ENCODE peak calls at places on chromosomes 5 and 9, in ten cellular contexts. One of them, this sample, is unnamed.

GRCh38 chr9:131302244-131303075 is 12.9 kb downstream of the PLPP7 start:
- DNase-seq in NCI-H1417: no peak
- DNase-seq in lower lobe of right lung: no peak
- DNase-seq in fibroblast of the aortic adventitia: no peak
- DNase-seq in SW480: no peak
- DNase-seq in ovary: no peak
- DNase-seq in ureter: no peak
- DNase-seq in activated naive CD4-positive, alpha-beta T cell: no peak
- DNase-seq in A172: no peak
- DNase-seq in iris pigment epithelial cell: no peak
- DNase-seq in this sample: no peak

GRCh38 chr9:133945314-133945975 is 46.7 kb downstream of the VAV2 start:
- DNase-seq in activated naive CD4-positive, alpha-beta T cell: no peak
- DNase-seq in lower lobe of right lung: peak; percentile 46
- DNase-seq in SW480: no peak
- DNase-seq in A172: no peak
- DNase-seq in ureter: no peak
- DNase-seq in ovary: peak; percentile 14
- DNase-seq in fibroblast of the aortic adventitia: no peak
- DNase-seq in iris pigment epithelial cell: no peak
- DNase-seq in NCI-H1417: no peak
- DNase-seq in this sample: peak; percentile 73

GRCh38 chr5:137075163-137075970 is 423.8 kb downstream of the SPOCK1 start:
- DNase-seq in activated naive CD4-positive, alpha-beta T cell: no peak
- DNase-seq in iris pigment epithelial cell: peak; percentile 7
- DNase-seq in A172: peak; percentile 70
- DNase-seq in lower lobe of right lung: peak; percentile 74
- DNase-seq in SW480: peak; percentile 79
- DNase-seq in fibroblast of the aortic adventitia: peak; percentile 23
- DNase-seq in NCI-H1417: peak; percentile 82
- DNase-seq in ureter: peak; percentile 60
- DNase-seq in ovary: peak; percentile 26
- DNase-seq in this sample: peak; percentile 89

GRCh38 chr9:96429710-96430109 is 11.5 kb upstream of the ZNF367 start:
- DNase-seq in activated naive CD4-positive, alpha-beta T cell: no peak
- DNase-seq in ureter: no peak
- DNase-seq in iris pigment epithelial cell: no peak
- DNase-seq in SW480: no peak
- DNase-seq in ovary: no peak
- DNase-seq in NCI-H1417: no peak
- DNase-seq in fibroblast of the aortic adventitia: no peak
- DNase-seq in lower lobe of right lung: no peak
- DNase-seq in A172: no peak
- DNase-seq in this sample: no peak

GRCh38 chr5:34563951-34564705 is 92.0 kb upstream of the RAI14 start:
- DNase-seq in lower lobe of right lung: no peak
- DNase-seq in iris pigment epithelial cell: peak; percentile 87
- DNase-seq in fibroblast of the aortic adventitia: peak; percentile 61
- DNase-seq in ureter: no peak
- DNase-seq in ovary: peak; percentile 40
- DNase-seq in NCI-H1417: no peak
- DNase-seq in A172: no peak
- DNase-seq in activated naive CD4-positive, alpha-beta T cell: no peak
- DNase-seq in SW480: no peak
- DNase-seq in this sample: peak; percentile 81

GRCh38 chr5:109195667-109196066 is 214.1 kb downstream of the PJA2 start:
- DNase-seq in fibroblast of the aortic adventitia: no peak
- DNase-seq in iris pigment epithelial cell: no peak
- DNase-seq in activated naive CD4-positive, alpha-beta T cell: no peak
- DNase-seq in SW480: no peak
- DNase-seq in ureter: no peak
- DNase-seq in lower lobe of right lung: no peak
- DNase-seq in A172: no peak
- DNase-seq in ovary: no peak
- DNase-seq in NCI-H1417: no peak
- DNase-seq in this sample: no peak

GRCh38 chr9:4281676-4282075 is 18.2 kb downstream of the GLIS3 start:
- DNase-seq in lower lobe of right lung: no peak
- DNase-seq in NCI-H1417: no peak
- DNase-seq in activated naive CD4-positive, alpha-beta T cell: no peak
- DNase-seq in fibroblast of the aortic adventitia: no peak
- DNase-seq in iris pigment epithelial cell: no peak
- DNase-seq in ureter: no peak
- DNase-seq in SW480: no peak
- DNase-seq in ovary: no peak
- DNase-seq in A172: no peak
- DNase-seq in this sample: no peak

GRCh38 chr9:6584881-6585597 is 60.5 kb downstream of the GLDC start:
- DNase-seq in NCI-H1417: peak; percentile 36
- DNase-seq in ureter: no peak
- DNase-seq in SW480: peak; percentile 46
- DNase-seq in ovary: no peak
- DNase-seq in lower lobe of right lung: no peak
- DNase-seq in fibroblast of the aortic adventitia: peak; percentile 69
- DNase-seq in iris pigment epithelial cell: peak; percentile 37
- DNase-seq in A172: peak; percentile 29
- DNase-seq in activated naive CD4-positive, alpha-beta T cell: no peak
- DNase-seq in this sample: no peak

GRCh38 chr5:148514344-148514743 is 130.6 kb downstream of the FBXO38 start:
- DNase-seq in ureter: no peak
- DNase-seq in SW480: no peak
- DNase-seq in NCI-H1417: no peak
- DNase-seq in lower lobe of right lung: no peak
- DNase-seq in fibroblast of the aortic adventitia: no peak
- DNase-seq in ovary: no peak
- DNase-seq in activated naive CD4-positive, alpha-beta T cell: no peak
- DNase-seq in iris pigment epithelial cell: no peak
- DNase-seq in A172: no peak
- DNase-seq in this sample: no peak

GRCh38 chr5:160649304-160649703 is 202.7 kb downstream of the ATP10B start:
- DNase-seq in lower lobe of right lung: no peak
- DNase-seq in ovary: no peak
- DNase-seq in activated naive CD4-positive, alpha-beta T cell: no peak
- DNase-seq in A172: no peak
- DNase-seq in ureter: no peak
- DNase-seq in fibroblast of the aortic adventitia: no peak
- DNase-seq in NCI-H1417: peak; percentile 9
- DNase-seq in iris pigment epithelial cell: no peak
- DNase-seq in SW480: peak; percentile 23
- DNase-seq in this sample: no peak

GRCh38 chr5:116297296-116297814 is 212.5 kb downstream of the COMMD10 start:
- DNase-seq in lower lobe of right lung: no peak
- DNase-seq in activated naive CD4-positive, alpha-beta T cell: no peak
- DNase-seq in fibroblast of the aortic adventitia: no peak
- DNase-seq in ureter: no peak
- DNase-seq in iris pigment epithelial cell: no peak
- DNase-seq in SW480: no peak
- DNase-seq in A172: no peak
- DNase-seq in NCI-H1417: no peak
- DNase-seq in ovary: no peak
- DNase-seq in this sample: no peak

GRCh38 chr9:127860260-127860659 is 5.8 kb upstream of the ENG start:
- DNase-seq in ureter: no peak
- DNase-seq in fibroblast of the aortic adventitia: peak; percentile 41
- DNase-seq in activated naive CD4-positive, alpha-beta T cell: no peak
- DNase-seq in lower lobe of right lung: no peak
- DNase-seq in iris pigment epithelial cell: no peak
- DNase-seq in NCI-H1417: no peak
- DNase-seq in SW480: no peak
- DNase-seq in ovary: peak; percentile 82
- DNase-seq in A172: no peak
- DNase-seq in this sample: no peak

GRCh38 chr9:134546231-134546731 is 95.3 kb upstream of the COL5A1 start:
- DNase-seq in iris pigment epithelial cell: peak; percentile 73
- DNase-seq in SW480: no peak
- DNase-seq in A172: no peak
- DNase-seq in fibroblast of the aortic adventitia: peak; percentile 74
- DNase-seq in activated naive CD4-positive, alpha-beta T cell: no peak
- DNase-seq in ureter: no peak
- DNase-seq in lower lobe of right lung: no peak
- DNase-seq in NCI-H1417: no peak
- DNase-seq in ovary: no peak
- DNase-seq in this sample: peak; percentile 54

GRCh38 chr5:61342066-61342465 is 10.0 kb downstream of the ZSWIM6 start:
- DNase-seq in iris pigment epithelial cell: peak; percentile 74
- DNase-seq in lower lobe of right lung: no peak
- DNase-seq in SW480: no peak
- DNase-seq in A172: peak; percentile 91
- DNase-seq in ovary: no peak
- DNase-seq in fibroblast of the aortic adventitia: peak; percentile 64
- DNase-seq in activated naive CD4-positive, alpha-beta T cell: no peak
- DNase-seq in ureter: no peak
- DNase-seq in NCI-H1417: no peak
- DNase-seq in this sample: no peak

GRCh38 chr9:110278080-110278707 is 21.9 kb upstream of the TXN start:
- DNase-seq in ovary: no peak
- DNase-seq in ureter: no peak
- DNase-seq in fibroblast of the aortic adventitia: peak; percentile 52
- DNase-seq in lower lobe of right lung: no peak
- DNase-seq in NCI-H1417: no peak
- DNase-seq in A172: peak; percentile 82
- DNase-seq in activated naive CD4-positive, alpha-beta T cell: no peak
- DNase-seq in SW480: peak; percentile 84
- DNase-seq in iris pigment epithelial cell: no peak
- DNase-seq in this sample: no peak

GRCh38 chr5:106522296-106522695 is 1148.4 kb downstream of the EFNA5 start:
- DNase-seq in NCI-H1417: no peak
- DNase-seq in fibroblast of the aortic adventitia: no peak
- DNase-seq in ovary: no peak
- DNase-seq in activated naive CD4-positive, alpha-beta T cell: no peak
- DNase-seq in lower lobe of right lung: no peak
- DNase-seq in ureter: no peak
- DNase-seq in iris pigment epithelial cell: peak; percentile 6
- DNase-seq in A172: no peak
- DNase-seq in SW480: no peak
- DNase-seq in this sample: no peak

GRCh38 chr5:1995491-1995890 is 112.8 kb upstream of the IRX4 start:
- DNase-seq in activated naive CD4-positive, alpha-beta T cell: no peak
- DNase-seq in fibroblast of the aortic adventitia: no peak
- DNase-seq in ovary: no peak
- DNase-seq in lower lobe of right lung: no peak
- DNase-seq in iris pigment epithelial cell: no peak
- DNase-seq in ureter: peak; percentile 18
- DNase-seq in SW480: no peak
- DNase-seq in NCI-H1417: no peak
- DNase-seq in A172: no peak
- DNase-seq in this sample: no peak

GRCh38 chr9:88972401-88972800 is 18.9 kb upstream of the S1PR3 start:
- DNase-seq in SW480: no peak
- DNase-seq in ureter: no peak
- DNase-seq in A172: no peak
- DNase-seq in ovary: no peak
- DNase-seq in fibroblast of the aortic adventitia: no peak
- DNase-seq in NCI-H1417: no peak
- DNase-seq in iris pigment epithelial cell: no peak
- DNase-seq in lower lobe of right lung: no peak
- DNase-seq in activated naive CD4-positive, alpha-beta T cell: no peak
- DNase-seq in this sample: no peak

GRCh38 chr9:36665921-36666429 is 93.3 kb downstream of the MELK start:
- DNase-seq in A172: peak; percentile 25
- DNase-seq in NCI-H1417: no peak
- DNase-seq in activated naive CD4-positive, alpha-beta T cell: no peak
- DNase-seq in SW480: peak; percentile 25
- DNase-seq in ureter: no peak
- DNase-seq in fibroblast of the aortic adventitia: peak; percentile 26
- DNase-seq in iris pigment epithelial cell: peak; percentile 51
- DNase-seq in lower lobe of right lung: no peak
- DNase-seq in ovary: no peak
- DNase-seq in this sample: no peak

GRCh38 chr5:83567741-83568530 is 96.4 kb downstream of the VCAN start:
- DNase-seq in SW480: peak; percentile 25
- DNase-seq in ureter: no peak
- DNase-seq in NCI-H1417: no peak
- DNase-seq in activated naive CD4-positive, alpha-beta T cell: no peak
- DNase-seq in fibroblast of the aortic adventitia: peak; percentile 98
- DNase-seq in lower lobe of right lung: no peak
- DNase-seq in ovary: no peak
- DNase-seq in iris pigment epithelial cell: peak; percentile 95
- DNase-seq in A172: peak; percentile 86
- DNase-seq in this sample: no peak

GRCh38 chr9:111034573-111035539 is 3.4 kb downstream of the LPAR1 start:
- DNase-seq in fibroblast of the aortic adventitia: peak; percentile 71
- DNase-seq in NCI-H1417: no peak
- DNase-seq in ovary: no peak
- DNase-seq in iris pigment epithelial cell: peak; percentile 37
- DNase-seq in lower lobe of right lung: no peak
- DNase-seq in ureter: no peak
- DNase-seq in SW480: no peak
- DNase-seq in activated naive CD4-positive, alpha-beta T cell: no peak
- DNase-seq in A172: no peak
- DNase-seq in this sample: no peak

GRCh38 chr9:34059954-34060353 is 11.3 kb upstream of the UBAP2 start:
- DNase-seq in iris pigment epithelial cell: no peak
- DNase-seq in ureter: no peak
- DNase-seq in A172: no peak
- DNase-seq in SW480: no peak
- DNase-seq in activated naive CD4-positive, alpha-beta T cell: no peak
- DNase-seq in fibroblast of the aortic adventitia: no peak
- DNase-seq in NCI-H1417: no peak
- DNase-seq in ovary: no peak
- DNase-seq in lower lobe of right lung: no peak
- DNase-seq in this sample: peak; percentile 16

GRCh38 chr9:125815568-125815967 is 68.4 kb downstream of the PBX3 start:
- DNase-seq in A172: peak; percentile 68
- DNase-seq in fibroblast of the aortic adventitia: peak; percentile 36
- DNase-seq in activated naive CD4-positive, alpha-beta T cell: no peak
- DNase-seq in ovary: no peak
- DNase-seq in iris pigment epithelial cell: peak; percentile 40
- DNase-seq in ureter: no peak
- DNase-seq in SW480: peak; percentile 8
- DNase-seq in NCI-H1417: no peak
- DNase-seq in lower lobe of right lung: no peak
- DNase-seq in this sample: no peak

GRCh38 chr9:98195671-98196070 is 3.2 kb upstream of the CORO2A start:
- DNase-seq in activated naive CD4-positive, alpha-beta T cell: no peak
- DNase-seq in A172: no peak
- DNase-seq in fibroblast of the aortic adventitia: no peak
- DNase-seq in lower lobe of right lung: no peak
- DNase-seq in iris pigment epithelial cell: no peak
- DNase-seq in NCI-H1417: no peak
- DNase-seq in ureter: no peak
- DNase-seq in ovary: no peak
- DNase-seq in SW480: no peak
- DNase-seq in this sample: no peak

GRCh38 chr5:56522972-56523371 is 289.8 kb upstream of the ANKRD55 start:
- DNase-seq in activated naive CD4-positive, alpha-beta T cell: no peak
- DNase-seq in ovary: peak; percentile 42
- DNase-seq in fibroblast of the aortic adventitia: peak; percentile 47
- DNase-seq in iris pigment epithelial cell: peak; percentile 25
- DNase-seq in ureter: no peak
- DNase-seq in A172: peak; percentile 34
- DNase-seq in SW480: no peak
- DNase-seq in lower lobe of right lung: no peak
- DNase-seq in NCI-H1417: no peak
- DNase-seq in this sample: peak; percentile 72

GRCh38 chr9:35225677-35226076 is 63.9 kb downstream of the UNC13B start:
- DNase-seq in ovary: no peak
- DNase-seq in activated naive CD4-positive, alpha-beta T cell: no peak
- DNase-seq in A172: no peak
- DNase-seq in iris pigment epithelial cell: no peak
- DNase-seq in ureter: no peak
- DNase-seq in SW480: no peak
- DNase-seq in fibroblast of the aortic adventitia: no peak
- DNase-seq in lower lobe of right lung: no peak
- DNase-seq in NCI-H1417: no peak
- DNase-seq in this sample: no peak